ENCODE peak calls at places on chromosomes 4 and X, in eight cellular contexts. One of them, this sample, is unnamed.

GRCh38 chr4:8502836-8503585 is 62.4 kb downstream of the TRMT44 start:
- DNase-seq in suprapubic skin: no peak
- DNase-seq in HCT116: no peak
- DNase-seq in breast epithelium: no peak
- DNase-seq in thyroid gland: peak; percentile 40
- DNase-seq in tibial nerve: no peak
- DNase-seq in stomach: no peak
- DNase-seq in body of pancreas: peak; percentile 28
- DNase-seq in this sample: peak; percentile 61

GRCh38 chr4:76377922-76378321 is 43.0 kb downstream of the CCDC158 start:
- DNase-seq in HCT116: peak; percentile 39
- DNase-seq in breast epithelium: no peak
- DNase-seq in suprapubic skin: no peak
- DNase-seq in body of pancreas: peak; percentile 51
- DNase-seq in thyroid gland: peak; percentile 21
- DNase-seq in stomach: peak; percentile 56
- DNase-seq in tibial nerve: no peak
- DNase-seq in this sample: no peak

GRCh38 chr4:158826057-158826456 is 57.2 kb downstream of the FNIP2 start:
- DNase-seq in body of pancreas: no peak
- DNase-seq in breast epithelium: no peak
- DNase-seq in thyroid gland: no peak
- DNase-seq in HCT116: no peak
- DNase-seq in stomach: no peak
- DNase-seq in tibial nerve: no peak
- DNase-seq in suprapubic skin: no peak
- DNase-seq in this sample: no peak

GRCh38 chr4:84529169-84529751 is 30.2 kb upstream of the NKX6-1 start:
- DNase-seq in body of pancreas: no peak
- DNase-seq in thyroid gland: no peak
- DNase-seq in stomach: no peak
- DNase-seq in suprapubic skin: no peak
- DNase-seq in tibial nerve: no peak
- DNase-seq in HCT116: peak; percentile 21
- DNase-seq in breast epithelium: no peak
- DNase-seq in this sample: no peak

GRCh38 chr4:60250657-60251056 is 949.5 kb upstream of the ADGRL3 start:
- DNase-seq in breast epithelium: no peak
- DNase-seq in thyroid gland: no peak
- DNase-seq in HCT116: no peak
- DNase-seq in suprapubic skin: no peak
- DNase-seq in stomach: no peak
- DNase-seq in body of pancreas: no peak
- DNase-seq in tibial nerve: no peak
- DNase-seq in this sample: no peak

GRCh38 chr4:8830056-8830455 is 41.6 kb downstream of the HMX1 start:
- DNase-seq in body of pancreas: no peak
- DNase-seq in HCT116: no peak
- DNase-seq in suprapubic skin: peak; percentile 30
- DNase-seq in breast epithelium: no peak
- DNase-seq in tibial nerve: no peak
- DNase-seq in stomach: peak; percentile 17
- DNase-seq in thyroid gland: no peak
- DNase-seq in this sample: no peak

GRCh38 chr4:2795558-2796260 is 2.8 kb downstream of the SH3BP2 start:
- DNase-seq in thyroid gland: peak; percentile 77
- DNase-seq in tibial nerve: peak; percentile 12
- DNase-seq in suprapubic skin: peak; percentile 77
- DNase-seq in breast epithelium: no peak
- DNase-seq in body of pancreas: no peak
- DNase-seq in stomach: peak; percentile 25
- DNase-seq in HCT116: no peak
- DNase-seq in this sample: peak; percentile 15

GRCh38 chr4:170420255-170420693 is 330.5 kb upstream of the AADAT start:
- DNase-seq in suprapubic skin: no peak
- DNase-seq in tibial nerve: no peak
- DNase-seq in HCT116: no peak
- DNase-seq in body of pancreas: no peak
- DNase-seq in stomach: no peak
- DNase-seq in thyroid gland: no peak
- DNase-seq in breast epithelium: no peak
- DNase-seq in this sample: no peak

GRCh38 chr4:184382189-184382846 is 92.0 kb downstream of the IRF2 start:
- DNase-seq in stomach: no peak
- DNase-seq in thyroid gland: no peak
- DNase-seq in HCT116: no peak
- DNase-seq in tibial nerve: no peak
- DNase-seq in suprapubic skin: no peak
- DNase-seq in body of pancreas: no peak
- DNase-seq in breast epithelium: no peak
- DNase-seq in this sample: no peak

GRCh38 chr4:74056114-74056857 is 17.8 kb upstream of the CXCL3 start:
- DNase-seq in breast epithelium: no peak
- DNase-seq in body of pancreas: no peak
- DNase-seq in thyroid gland: no peak
- DNase-seq in suprapubic skin: no peak
- DNase-seq in HCT116: peak; percentile 76
- DNase-seq in tibial nerve: no peak
- DNase-seq in stomach: no peak
- DNase-seq in this sample: no peak

GRCh38 chr4:176708771-176709311 is 83.9 kb downstream of the VEGFC start:
- DNase-seq in tibial nerve: no peak
- DNase-seq in thyroid gland: no peak
- DNase-seq in body of pancreas: no peak
- DNase-seq in HCT116: no peak
- DNase-seq in breast epithelium: no peak
- DNase-seq in suprapubic skin: no peak
- DNase-seq in stomach: no peak
- DNase-seq in this sample: no peak

GRCh38 chr4:24440765-24441164 is 143.6 kb downstream of the DHX15 start:
- DNase-seq in HCT116: no peak
- DNase-seq in thyroid gland: no peak
- DNase-seq in stomach: no peak
- DNase-seq in body of pancreas: no peak
- DNase-seq in breast epithelium: no peak
- DNase-seq in tibial nerve: no peak
- DNase-seq in suprapubic skin: no peak
- DNase-seq in this sample: no peak

GRCh38 chr4:2785613-2786012 is 7.3 kb upstream of the SH3BP2 start:
- DNase-seq in thyroid gland: no peak
- DNase-seq in stomach: peak; percentile 37
- DNase-seq in tibial nerve: peak; percentile 4
- DNase-seq in breast epithelium: no peak
- DNase-seq in suprapubic skin: peak; percentile 20
- DNase-seq in body of pancreas: no peak
- DNase-seq in HCT116: no peak
- DNase-seq in this sample: no peak

GRCh38 chr4:138927065-138927464 is 88.5 kb upstream of the NOCT start:
- DNase-seq in thyroid gland: no peak
- DNase-seq in body of pancreas: no peak
- DNase-seq in stomach: no peak
- DNase-seq in HCT116: no peak
- DNase-seq in tibial nerve: no peak
- DNase-seq in suprapubic skin: no peak
- DNase-seq in breast epithelium: no peak
- DNase-seq in this sample: no peak

GRCh38 chrX:72269671-72270251 is 7.3 kb downstream of the RPS4X start:
- DNase-seq in stomach: no peak
- DNase-seq in tibial nerve: no peak
- DNase-seq in breast epithelium: no peak
- DNase-seq in HCT116: no peak
- DNase-seq in body of pancreas: no peak
- DNase-seq in suprapubic skin: no peak
- DNase-seq in thyroid gland: no peak
- DNase-seq in this sample: no peak

GRCh38 chr4:2036327-2036726 is 22.8 kb upstream of the NAT8L start:
- DNase-seq in body of pancreas: no peak
- DNase-seq in thyroid gland: no peak
- DNase-seq in breast epithelium: no peak
- DNase-seq in stomach: no peak
- DNase-seq in suprapubic skin: no peak
- DNase-seq in HCT116: no peak
- DNase-seq in tibial nerve: no peak
- DNase-seq in this sample: no peak

GRCh38 chr4:122003335-122003734 is 51.5 kb upstream of the TRPC3 start:
- DNase-seq in thyroid gland: peak; percentile 3
- DNase-seq in body of pancreas: peak; percentile 14
- DNase-seq in HCT116: peak; percentile 42
- DNase-seq in suprapubic skin: no peak
- DNase-seq in breast epithelium: no peak
- DNase-seq in stomach: no peak
- DNase-seq in tibial nerve: no peak
- DNase-seq in this sample: no peak

GRCh38 chr4:149322203-149322602 is 493.4 kb downstream of the IQCM start:
- DNase-seq in HCT116: no peak
- DNase-seq in breast epithelium: no peak
- DNase-seq in suprapubic skin: no peak
- DNase-seq in body of pancreas: no peak
- DNase-seq in stomach: no peak
- DNase-seq in thyroid gland: no peak
- DNase-seq in tibial nerve: no peak
- DNase-seq in this sample: no peak

GRCh38 chr4:153537493-153537960 is 71.4 kb downstream of the TMEM131L start:
- DNase-seq in suprapubic skin: no peak
- DNase-seq in breast epithelium: no peak
- DNase-seq in tibial nerve: no peak
- DNase-seq in body of pancreas: no peak
- DNase-seq in thyroid gland: no peak
- DNase-seq in stomach: no peak
- DNase-seq in HCT116: no peak
- DNase-seq in this sample: no peak

GRCh38 chr4:153534792-153535629 is 68.9 kb downstream of the TMEM131L start:
- DNase-seq in body of pancreas: no peak
- DNase-seq in breast epithelium: no peak
- DNase-seq in tibial nerve: no peak
- DNase-seq in suprapubic skin: no peak
- DNase-seq in stomach: no peak
- DNase-seq in thyroid gland: no peak
- DNase-seq in HCT116: no peak
- DNase-seq in this sample: no peak

GRCh38 chr4:153533387-153533786 is 67.2 kb downstream of the TMEM131L start:
- DNase-seq in suprapubic skin: no peak
- DNase-seq in tibial nerve: no peak
- DNase-seq in stomach: no peak
- DNase-seq in breast epithelium: no peak
- DNase-seq in body of pancreas: no peak
- DNase-seq in HCT116: no peak
- DNase-seq in thyroid gland: no peak
- DNase-seq in this sample: no peak

GRCh38 chr4:153538408-153539057 is 72.4 kb downstream of the TMEM131L start:
- DNase-seq in thyroid gland: peak; percentile 50
- DNase-seq in tibial nerve: no peak
- DNase-seq in breast epithelium: peak; percentile 25
- DNase-seq in suprapubic skin: no peak
- DNase-seq in stomach: no peak
- DNase-seq in body of pancreas: peak; percentile 82
- DNase-seq in HCT116: no peak
- DNase-seq in this sample: peak; percentile 41

GRCh38 chr4:153535735-153536494 is 69.8 kb downstream of the TMEM131L start:
- DNase-seq in tibial nerve: no peak
- DNase-seq in suprapubic skin: no peak
- DNase-seq in thyroid gland: no peak
- DNase-seq in breast epithelium: no peak
- DNase-seq in body of pancreas: no peak
- DNase-seq in stomach: no peak
- DNase-seq in HCT116: no peak
- DNase-seq in this sample: no peak
- H3K4me3 ChIP-seq in tibial nerve: no peak overlapping the region
- H3K4me3 ChIP-seq in suprapubic skin: no peak overlapping the region
- H3K4me3 ChIP-seq in thyroid gland: no peak overlapping the region
- H3K4me3 ChIP-seq in breast epithelium: no peak overlapping the region
- H3K4me3 ChIP-seq in body of pancreas: no peak overlapping the region
- H3K4me3 ChIP-seq in stomach: no peak overlapping the region
- H3K4me3 ChIP-seq in HCT116: no peak overlapping the region
- H3K4me3 ChIP-seq in this sample: no peak overlapping the region

GRCh38 chr4:106195435-106195950 is 120.5 kb downstream of the TBCK start:
- DNase-seq in suprapubic skin: no peak
- DNase-seq in breast epithelium: no peak
- DNase-seq in thyroid gland: no peak
- DNase-seq in HCT116: no peak
- DNase-seq in tibial nerve: no peak
- DNase-seq in body of pancreas: no peak
- DNase-seq in stomach: no peak
- DNase-seq in this sample: no peak

DNA sequence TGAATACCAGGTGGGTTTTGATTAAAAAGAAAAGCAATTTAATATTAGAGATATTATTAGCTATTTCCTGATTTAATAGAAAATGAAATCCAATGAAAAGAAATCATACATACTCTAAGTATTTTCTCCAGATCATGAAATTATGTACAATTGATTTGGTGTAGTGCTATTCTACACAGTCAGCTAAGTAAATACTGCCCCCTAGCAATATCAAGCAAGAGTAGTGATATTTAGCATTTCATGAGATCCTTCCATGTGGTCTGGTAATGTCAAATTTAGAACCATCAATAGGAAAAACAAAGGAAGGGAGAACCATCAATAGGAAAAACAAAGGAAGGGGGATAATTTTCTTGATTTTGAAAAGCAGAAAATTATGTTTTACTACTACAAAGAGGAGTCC is 114.6 kb downstream of the TBCK start:
- DNase-seq in thyroid gland: no peak
- DNase-seq in suprapubic skin: no peak
- DNase-seq in tibial nerve: no peak
- DNase-seq in stomach: no peak
- DNase-seq in breast epithelium: no peak
- DNase-seq in body of pancreas: no peak
- DNase-seq in HCT116: no peak
- DNase-seq in this sample: no peak
- TF ChIP-seq CTCF in thyroid gland: no peak
- TF ChIP-seq CTCF in suprapubic skin: peak; percentile 7
- TF ChIP-seq CTCF in tibial nerve: no peak
- TF ChIP-seq CTCF in stomach: no peak
- TF ChIP-seq CTCF in breast epithelium: no peak
- TF ChIP-seq CTCF in body of pancreas: peak; percentile 29
- TF ChIP-seq CTCF in HCT116: peak; percentile 71
- TF ChIP-seq CTCF in this sample: no peak

GRCh38 chrX:56729152-56729557 is at the start of gene NBDY:
- DNase-seq in breast epithelium: peak; percentile 21
- DNase-seq in thyroid gland: peak; percentile 44
- DNase-seq in suprapubic skin: no peak
- DNase-seq in HCT116: no peak
- DNase-seq in body of pancreas: peak; percentile 52
- DNase-seq in stomach: peak; percentile 33
- DNase-seq in tibial nerve: no peak
- DNase-seq in this sample: peak; percentile 22
- TF ChIP-seq POLR2A in breast epithelium: no peak
- TF ChIP-seq POLR2A in thyroid gland: no peak
- TF ChIP-seq POLR2A in suprapubic skin: no peak
- TF ChIP-seq POLR2A in HCT116: no peak
- TF ChIP-seq POLR2A in body of pancreas: no peak
- TF ChIP-seq POLR2A in stomach: no peak
- TF ChIP-seq POLR2A in tibial nerve: peak; percentile 66
- TF ChIP-seq POLR2A in this sample: no peak

DNA sequence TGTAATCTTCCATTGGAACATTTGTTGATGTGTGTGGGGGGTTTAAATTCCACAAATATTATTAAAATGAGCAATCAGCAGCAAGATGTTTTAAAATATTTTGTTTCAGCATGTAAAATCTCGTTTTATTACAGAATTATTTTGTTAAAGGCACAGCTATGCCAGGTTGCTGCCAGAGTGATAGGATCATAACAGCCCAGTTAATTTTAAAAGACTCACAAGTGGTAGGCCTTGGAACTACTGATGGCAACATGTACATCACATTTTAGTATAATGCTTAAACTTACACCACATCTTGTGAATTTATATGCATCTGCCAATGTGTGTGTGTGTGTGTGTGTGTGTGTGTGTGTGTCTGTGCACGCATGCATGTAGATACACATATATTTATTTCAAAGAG is 97.8 kb upstream of the SPRY1 start:
- DNase-seq in body of pancreas: no peak
- DNase-seq in HCT116: no peak
- DNase-seq in tibial nerve: no peak
- DNase-seq in stomach: no peak
- DNase-seq in suprapubic skin: no peak
- DNase-seq in thyroid gland: no peak
- DNase-seq in breast epithelium: no peak
- DNase-seq in this sample: no peak
- H3K4me3 ChIP-seq in body of pancreas: no peak overlapping the region
- H3K4me3 ChIP-seq in HCT116: no peak overlapping the region
- H3K4me3 ChIP-seq in tibial nerve: no peak overlapping the region
- H3K4me3 ChIP-seq in stomach: no peak overlapping the region
- H3K4me3 ChIP-seq in suprapubic skin: no peak overlapping the region
- H3K4me3 ChIP-seq in thyroid gland: no peak overlapping the region
- H3K4me3 ChIP-seq in breast epithelium: no peak overlapping the region
- H3K4me3 ChIP-seq in this sample: no peak overlapping the region